ENCODE peak calls at places on chromosome 9, in seven cellular contexts. N is stimulated activated CD4-positive, alpha-beta T cell treated with anti-CD3 and anti-CD28 coated beads, TNF-alpha, amount 100 ng/mL, for 1 hour; C is AG08396; O is GM13976; W is neuronal stem cell; M is heart right ventricle; L is keratinocyte. F is an unnamed sample.

GRCh38 chr9:111005711-111006482 is 32.4 kb downstream of the LPAR1 start:
- DNase-seq in L (no peak), O (no peak), W (no peak), C (no peak), N (no peak), M (no peak), F (no peak)

GRCh38 chr9:99076483-99077171 is 28.3 kb upstream of the TGFBR1 start:
- DNase-seq in O (no peak), N (no peak), L (no peak), M (no peak), C (no peak), W (no peak), F (no peak)

GRCh38 chr9:93594041-93594756 is 17.8 kb downstream of the PHF2 start:
- DNase-seq in C (no peak), M (no peak), W (no peak), L (no peak), O (no peak), N (no peak), F (no peak)

GRCh38 chr9:76240578-76240977 is 153.6 kb downstream of the RFK start:
- DNase-seq in O (no peak), M (no peak), L (no peak), C (no peak), W (no peak), N (no peak), F (no peak)

GRCh38 chr9:18393340-18394130 is 80.4 kb upstream of the ADAMTSL1 start:
- DNase-seq in W (no peak), M (peak; percentile 46), N (no peak), C (peak; percentile 31), O (no peak), L (peak; percentile 75), F (peak; percentile 90)

GRCh38 chr9:75333624-75334023 is 245.3 kb downstream of the OSTF1 start:
- DNase-seq in N (no peak), C (no peak), L (no peak), W (no peak), M (no peak), O (no peak), F (no peak)

GRCh38 chr9:114864471-114864870 is 58.6 kb upstream of the TNFSF15 start:
- DNase-seq in M (no peak), W (no peak), L (no peak), O (no peak), N (no peak), C (no peak), F (no peak)

GRCh38 chr9:80557256-80557655 is 985.5 kb downstream of the TLE4 start:
- DNase-seq in L (no peak), N (no peak), C (no peak), W (no peak), O (no peak), M (no peak), F (no peak)

GRCh38 chr9:124054671-124055212 is 43.2 kb downstream of the LHX2 start:
- DNase-seq in M (no peak), W (no peak), N (no peak), L (no peak), C (peak; percentile 83), O (peak; percentile 77), F (peak; percentile 31)

GRCh38 chr9:104260004-104260403 is 165.9 kb downstream of the SMC2 start:
- DNase-seq in L (no peak), C (no peak), N (no peak), M (no peak), O (no peak), W (no peak), F (no peak)

GRCh38 chr9:4739587-4740372 is 1.2 kb downstream of the AK3 start:
- DNase-seq in N (no peak), L (no peak), C (no peak), M (no peak), O (peak; percentile 41), W (no peak), F (no peak)

GRCh38 chr9:18358325-18358724 is 115.6 kb upstream of the ADAMTSL1 start:
- DNase-seq in M (no peak), O (no peak), W (no peak), L (no peak), N (no peak), C (no peak), F (no peak)

F was measured in epithelial cell of prostate.